ENCODE peak calls at places on chromosome 16, in five cellular contexts. Y, B, S, Z and Q are unnamed samples.

GRCh38 chr16:22641030-22641671 is 130.5 kb downstream of the NPIPB5 start:
- DNase-seq in Y (peak), B (no peak), S (no peak), Z (no peak), Q (no peak)

GRCh38 chr16:86096850-86097249 is 197.9 kb downstream of the IRF8 start:
- DNase-seq in Y (no peak), B (no peak), S (no peak), Z (no peak), Q (no peak)

GRCh38 chr16:8859913-8860881 is 8.6 kb downstream of the CARHSP1 start:
- DNase-seq in Y (peak), B (peak), S (peak), Z (no peak), Q (peak)

GRCh38 chr16:79698341-79698753 is 97.8 kb upstream of the MAF start:
- DNase-seq in Y (peak), B (peak), S (peak), Z (no peak), Q (no peak)

GRCh38 chr16:88035292-88035691 is 84.1 kb downstream of the BANP start:
- DNase-seq in Y (no peak), B (peak), S (no peak), Z (no peak), Q (no peak)

GRCh38 chr16:77211880-77212735 is 12.9 kb downstream of the SYCE1L start:
- DNase-seq in Y (peak), B (peak), S (peak), Z (no peak), Q (peak)

GRCh38 chr16:54194008-54194731 is 92.4 kb downstream of the IRX3 start:
- DNase-seq in Y (peak), B (peak), S (peak), Z (no peak), Q (no peak)

GRCh38 chr16:5326395-5326794 is 228.8 kb upstream of the EEF2KMT start:
- DNase-seq in Y (no peak), B (no peak), S (no peak), Z (no peak), Q (no peak)

GRCh38 chr16:19705131-19705501 is 12.9 kb downstream of the KNOP1 start:
- DNase-seq in Y (no peak), B (no peak), S (no peak), Z (no peak), Q (no peak)

GRCh38 chr16:3091551-3091950 is 7.5 kb downstream of the ZSCAN10 start:
- DNase-seq in Y (no peak), B (no peak), S (no peak), Z (no peak), Q (no peak)

GRCh38 chr16:66427871-66428681 is 981 bp downstream of the BEAN1 start:
- DNase-seq in Y (no peak), B (no peak), S (no peak), Z (no peak), Q (no peak)

GRCh38 chr16:4097826-4098240 is 18.4 kb downstream of the ADCY9 start:
- DNase-seq in Y (peak), B (no peak), S (no peak), Z (no peak), Q (peak)

GRCh38 chr16:20520103-20520502 is 56.1 kb downstream of the ACSM2B start:
- DNase-seq in Y (no peak), B (no peak), S (no peak), Z (no peak), Q (no peak)

GRCh38 chr16:4416200-4417032 is at the start of gene CORO7:
- DNase-seq in Y (peak), B (peak), S (peak), Z (peak), Q (peak)

GRCh38 chr16:77918792-77919707 is 103.3 kb upstream of the CLEC3A start:
- DNase-seq in Y (peak), B (no peak), S (peak), Z (no peak), Q (no peak)

GRCh38 chr16:50442221-50442620 is 73.4 kb upstream of the BRD7 start:
- DNase-seq in Y (no peak), B (no peak), S (no peak), Z (no peak), Q (no peak)

GRCh38 chr16:81190667-81191066 is 47.8 kb upstream of the BCO1 start:
- DNase-seq in Y (peak), B (no peak), S (no peak), Z (no peak), Q (no peak)

GRCh38 chr16:27520982-27521673 is 28.6 kb downstream of the GTF3C1 start:
- DNase-seq in Y (peak), B (peak), S (peak), Z (no peak), Q (no peak)

GRCh38 chr16:4339909-4340308 is 11.2 kb downstream of the PAM16 start:
- DNase-seq in Y (peak), B (peak), S (peak), Z (no peak), Q (no peak)

GRCh38 chr16:55039931-55040330 is 109.3 kb downstream of the IRX5 start:
- DNase-seq in Y (no peak), B (no peak), S (no peak), Z (no peak), Q (no peak)

GRCh38 chr16:4603624-4604170 is 11.0 kb downstream of the UBALD1 start:
- DNase-seq in Y (no peak), B (no peak), S (no peak), Z (no peak), Q (no peak)

GRCh38 chr16:8614435-8615029 is 7.0 kb upstream of the METTL22 start:
- DNase-seq in Y (no peak), B (no peak), S (no peak), Z (no peak), Q (no peak)

GRCh38 chr16:52546291-52546941 is 527 bp downstream of the TOX3 start:
- DNase-seq in Y (no peak), B (no peak), S (no peak), Z (no peak), Q (no peak)

GRCh38 chr16:9854665-9855064 is 327.6 kb downstream of the GRIN2A start:
- DNase-seq in Y (peak), B (no peak), S (no peak), Z (no peak), Q (no peak)

GRCh38 chr16:80719573-80719972 is 84.8 kb downstream of the CDYL2 start:
- DNase-seq in Y (no peak), B (no peak), S (no peak), Z (no peak), Q (peak)

GRCh38 chr16:49513040-49513439 is 139.4 kb downstream of the C16orf78 start:
- DNase-seq in Y (no peak), B (no peak), S (no peak), Z (no peak), Q (no peak)

GRCh38 chr16:66357523-66357928 is 9.0 kb upstream of the CDH5 start:
- DNase-seq in Y (peak), B (no peak), S (peak), Z (no peak), Q (no peak)

GRCh38 chr16:48556913-48557351 is 53.0 kb downstream of the N4BP1 start:
- DNase-seq in Y (peak), B (no peak), S (no peak), Z (no peak), Q (no peak)

GRCh38 chr16:29141586-29142324 is 156.9 kb downstream of the LAT start:
- DNase-seq in Y (no peak), B (no peak), S (no peak), Z (no peak), Q (no peak)

GRCh38 chr16:77190190-77190477 is 856 bp upstream of the MON1B start:
- DNase-seq in Y (no peak), B (no peak), S (no peak), Z (no peak), Q (no peak)

GRCh38 chr16:48607056-48607825 is 2.7 kb downstream of the N4BP1 start:
- DNase-seq in Y (peak), B (no peak), S (peak), Z (no peak), Q (no peak)

GRCh38 chr16:4180511-4180910 is 61.4 kb downstream of the SRL start:
- DNase-seq in Y (no peak), B (no peak), S (no peak), Z (no peak), Q (no peak)

GRCh38 chr16:52597073-52597771 is 50.3 kb upstream of the TOX3 start:
- DNase-seq in Y (no peak), B (no peak), S (no peak), Z (no peak), Q (no peak)

GRCh38 chr16:53666816-53667415 is 36.7 kb downstream of the RPGRIP1L start:
- DNase-seq in Y (no peak), B (no peak), S (no peak), Z (no peak), Q (no peak)

GRCh38 chr16:30535106-30535776 is 583 bp upstream of the ZNF747 start:
- DNase-seq in Y (no peak), B (no peak), S (no peak), Z (no peak), Q (no peak)

GRCh38 chr16:87152221-87152755 is 164.9 kb downstream of the C16orf95 start:
- DNase-seq in Y (no peak), B (no peak), S (no peak), Z (no peak), Q (no peak)

GRCh38 chr16:87149051-87149450 is 168.1 kb downstream of the C16orf95 start:
- DNase-seq in Y (no peak), B (no peak), S (no peak), Z (no peak), Q (no peak)

GRCh38 chr16:57134982-57135381 is 42.6 kb downstream of the CPNE2 start:
- DNase-seq in Y (no peak), B (no peak), S (no peak), Z (no peak), Q (peak)

GRCh38 chr16:57132470-57132869 is 40.1 kb downstream of the CPNE2 start:
- DNase-seq in Y (no peak), B (no peak), S (peak), Z (no peak), Q (no peak)

GRCh38 chr16:57131351-57131970 is 39.1 kb downstream of the CPNE2 start:
- DNase-seq in Y (no peak), B (no peak), S (no peak), Z (no peak), Q (no peak)

GRCh38 chr16:57133911-57134310 is 41.5 kb downstream of the CPNE2 start:
- DNase-seq in Y (no peak), B (no peak), S (no peak), Z (no peak), Q (no peak)

GRCh38 chr16:57133101-57133500 is 40.7 kb downstream of the CPNE2 start:
- DNase-seq in Y (no peak), B (no peak), S (no peak), Z (no peak), Q (no peak)
- H3K4me3 ChIP-seq in Y (no peak), B (no peak), S (no peak), Z (no peak), Q (no peak)

GRCh38 chr16:12255473-12255872 is 278.9 kb downstream of the SNX29 start:
- DNase-seq in Y (no peak), B (no peak), S (no peak), Z (no peak), Q (no peak)

GRCh38 chr16:12254566-12254965 is 278.0 kb downstream of the SNX29 start:
- DNase-seq in Y (no peak), B (no peak), S (no peak), Z (no peak), Q (no peak)

GRCh38 chr16:12257926-12258561 is 281.5 kb downstream of the SNX29 start:
- DNase-seq in Y (no peak), B (no peak), S (peak), Z (no peak), Q (no peak)

GRCh38 chr16:12256880-12257279 is 280.3 kb downstream of the SNX29 start:
- DNase-seq in Y (no peak), B (no peak), S (no peak), Z (no peak), Q (no peak)

DNA sequence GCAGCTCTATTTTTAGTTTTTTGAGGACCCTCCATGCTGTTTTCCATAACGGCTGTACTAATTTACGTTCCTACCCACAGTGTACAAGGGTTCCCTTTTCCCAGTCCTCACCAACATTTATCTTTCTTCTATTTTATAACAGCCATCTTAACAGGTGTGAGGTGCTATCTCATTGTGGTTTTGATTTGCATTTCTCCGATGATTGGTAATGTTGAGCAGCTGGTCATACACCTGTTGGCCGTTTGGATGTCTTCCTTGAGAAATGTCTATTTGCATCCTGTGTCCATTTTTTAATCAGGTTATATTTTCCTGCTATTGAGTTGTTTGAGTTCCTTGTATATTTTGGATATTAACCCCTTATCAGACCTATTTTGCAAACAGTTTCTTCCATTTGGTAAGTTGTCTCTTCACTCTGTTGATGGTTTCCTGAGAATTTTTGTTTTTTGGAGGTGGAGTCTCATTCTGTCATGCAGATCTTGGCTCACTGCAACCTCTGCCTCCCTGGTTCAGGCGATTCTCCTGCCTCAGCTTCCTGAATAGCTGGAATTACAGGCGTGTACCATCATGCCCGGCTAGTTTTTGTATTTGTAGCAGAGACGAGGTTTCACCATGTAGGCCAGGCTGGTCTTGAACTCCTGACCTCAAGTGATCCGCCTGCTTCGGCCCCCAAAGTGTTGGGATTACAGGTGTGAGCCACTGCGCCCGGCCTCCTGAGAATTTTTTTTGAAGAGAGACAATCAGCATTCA is 279.6 kb downstream of the SNX29 start:
- DNase-seq in Y (no peak), B (no peak), S (no peak), Z (no peak), Q (no peak)
- H3K4me3 ChIP-seq in Y (no peak), B (no peak), S (no peak), Z (no peak), Q (no peak)

DNA sequence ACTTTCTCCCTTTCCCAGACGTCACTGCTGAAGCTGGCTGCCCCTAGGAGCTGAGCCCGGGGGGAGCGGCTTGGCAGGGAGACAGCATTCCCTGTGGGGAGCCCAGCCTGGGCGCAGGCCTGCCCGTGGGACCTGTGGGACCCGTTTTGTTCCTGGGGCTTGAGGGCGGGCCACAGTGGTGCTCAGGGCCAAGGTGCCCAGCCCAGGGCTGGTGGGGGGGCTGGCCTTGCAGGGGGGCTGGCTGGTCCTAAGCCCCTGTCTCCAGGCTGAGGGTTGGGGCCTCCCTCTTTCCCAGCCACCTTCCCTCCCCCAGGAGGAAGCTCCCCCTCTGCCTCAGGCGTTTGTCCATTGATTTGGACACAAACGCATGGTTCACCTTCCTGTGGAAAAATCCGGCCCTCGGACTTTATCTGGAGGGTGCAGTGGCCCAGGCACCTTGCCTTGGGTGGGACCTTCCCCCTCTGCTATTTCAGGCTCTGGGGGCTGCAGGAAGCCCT is 4.4 kb downstream of the NHERF2 start:
- DNase-seq in Y (no peak), B (peak), S (no peak), Z (no peak), Q (no peak)
- H3K4me3 ChIP-seq in Y (no peak), B (peak), S (no peak), Z (no peak), Q (no peak)

GRCh38 chr16:89098767-89099430 is 5.2 kb downstream of the ACSF3 start:
- DNase-seq in Y (no peak), B (no peak), S (no peak), Z (no peak), Q (no peak)
- H3K4me3 ChIP-seq in Y (no peak), B (no peak), S (no peak), Z (no peak), Q (peak)

DNA sequence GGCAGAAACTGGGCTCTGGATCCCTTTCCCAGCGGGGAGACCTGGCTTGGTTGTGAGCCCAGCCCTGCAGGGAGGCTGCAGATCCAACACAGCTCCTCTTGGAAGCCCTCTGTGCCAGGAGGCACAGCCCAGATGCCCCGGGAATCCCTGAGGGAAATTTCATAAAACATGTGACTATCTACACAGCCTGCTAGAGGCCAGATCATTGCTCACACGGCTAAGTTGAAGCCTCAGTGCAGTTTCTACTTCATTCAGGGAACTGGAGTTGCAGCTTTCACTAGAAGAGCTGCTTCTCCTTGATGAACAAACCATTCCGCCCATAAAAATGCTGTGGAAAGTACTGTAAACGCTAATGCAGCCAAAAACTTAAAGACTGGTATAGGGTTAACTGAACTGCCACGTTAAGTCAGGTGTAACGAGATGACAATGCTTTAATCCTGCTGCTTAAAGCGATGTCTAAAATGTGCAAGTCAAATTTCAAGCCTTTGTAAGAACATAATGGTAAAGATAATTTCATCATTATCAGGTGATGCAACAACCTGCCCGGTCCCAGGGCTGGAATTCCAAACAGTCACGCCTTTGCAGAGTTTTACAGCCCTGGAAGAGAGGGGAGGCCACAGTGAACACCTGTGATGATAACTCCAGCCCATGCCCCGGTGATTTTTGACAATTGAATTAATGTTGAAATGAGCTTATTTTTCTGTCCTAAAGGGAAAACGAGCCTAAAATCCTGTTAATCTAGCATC is 172.5 kb downstream of the ZFHX3 start:
- DNase-seq in Y (no peak), B (no peak), S (no peak), Z (no peak), Q (no peak)
- H3K4me3 ChIP-seq in Y (no peak), B (no peak), S (no peak), Z (no peak), Q (no peak)

DNA sequence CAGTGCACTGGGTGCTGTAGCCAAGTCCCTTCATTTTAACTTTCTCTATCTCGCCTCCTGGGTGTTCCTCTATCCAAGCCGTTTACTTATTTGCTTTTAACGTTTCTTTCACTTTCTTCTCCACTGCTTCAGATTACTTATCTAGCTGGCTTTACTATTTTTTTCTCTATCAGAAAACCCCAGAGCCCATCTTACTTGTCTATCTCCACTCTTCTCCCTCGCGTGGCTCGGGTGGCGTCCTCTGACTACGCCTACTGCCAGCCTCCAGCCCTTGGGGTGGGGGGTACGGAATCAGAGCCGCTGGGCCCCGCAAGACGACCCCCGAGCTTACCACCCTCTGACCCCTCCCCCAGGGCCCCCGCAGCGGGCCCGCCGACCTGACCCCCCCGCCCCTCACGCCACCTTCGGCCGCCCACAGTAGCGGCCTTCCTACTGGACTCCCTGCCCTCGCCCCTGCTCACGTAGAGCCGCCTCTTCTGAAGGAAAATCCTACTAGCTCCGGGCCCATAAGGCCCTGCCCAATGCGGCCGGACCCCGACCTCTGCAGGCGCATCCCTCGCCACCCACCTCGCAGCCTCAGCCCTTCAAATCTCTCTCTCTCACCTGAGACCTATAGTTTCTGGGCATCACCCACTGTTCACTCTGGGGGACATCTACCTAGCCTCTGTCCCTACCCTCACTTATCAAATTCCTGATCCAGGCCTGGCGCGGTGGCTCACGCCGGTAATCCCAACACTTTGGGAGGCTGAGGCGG is 1.0 kb upstream of the SLC12A4 start:
- DNase-seq in Y (no peak), B (no peak), S (no peak), Z (no peak), Q (no peak)
- H3K4me3 ChIP-seq in Y (peak), B (peak), S (peak), Z (peak), Q (peak)

GRCh38 chr16:69105501-69106361 is at the start of gene HAS3:
- DNase-seq in Y (peak), B (peak), S (peak), Z (no peak), Q (peak)

GRCh38 chr16:69097425-69097824 is 8.0 kb upstream of the HAS3 start:
- DNase-seq in Y (peak), B (no peak), S (no peak), Z (no peak), Q (no peak)

GRCh38 chr16:69095179-69095578 is 10.3 kb upstream of the HAS3 start:
- DNase-seq in Y (no peak), B (no peak), S (no peak), Z (no peak), Q (no peak)

GRCh38 chr16:69100046-69100765 is 5.2 kb upstream of the HAS3 start:
- DNase-seq in Y (no peak), B (no peak), S (no peak), Z (no peak), Q (no peak)
- H3K4me3 ChIP-seq in Y (no peak), B (no peak), S (no peak), Z (no peak), Q (no peak)

GRCh38 chr16:75044800-75045361 is 46.1 kb downstream of the ZNRF1 start:
- DNase-seq in Y (peak), B (peak), S (no peak), Z (no peak), Q (no peak)
- H3K4me3 ChIP-seq in Y (no peak), B (peak), S (no peak), Z (no peak), Q (no peak)

GRCh38 chr16:85055503-85056210 is 28.1 kb downstream of the KIAA0513 start:
- DNase-seq in Y (peak), B (no peak), S (peak), Z (peak), Q (peak)
- H3K4me3 ChIP-seq in Y (peak), B (peak), S (no peak), Z (peak), Q (peak)

GRCh38 chr16:11349599-11350276 is 4.5 kb downstream of the RMI2 start:
- DNase-seq in Y (peak), B (peak), S (peak), Z (no peak), Q (peak)
- H3K4me3 ChIP-seq in Y (no peak), B (no peak), S (no peak), Z (no peak), Q (no peak)